ENCODE peak calls at places on chromosomes 6 and 20, in nine cellular contexts. One of them, this sample, is unnamed.

GRCh38 chr6:152151930-152152329 is 344.4 kb downstream of the ESR1 start:
- DNase-seq in NCI-H748 treated with DMSO at 0.1 percent for 48 hours: no peak
- DNase-seq in NCI-H1694 treated with DMSO at 0.1 percent for 48 hours: no peak
- DNase-seq in ELR: no peak
- DNase-seq in upper lobe of left lung: no peak
- DNase-seq in NCI-H1436: no peak
- DNase-seq in SK-N-SH: peak
- DNase-seq in GDM1: no peak
- DNase-seq in stimulated activated CD8-positive, alpha-beta memory T cell treated with anti-CD3 and anti-CD28 coated beads, Interleukin-4, amount 100 ng/mL, for 48 hours: no peak
- DNase-seq in this sample: no peak

GRCh38 chr6:131657630-131658111 is 20.6 kb downstream of the ENPP3 start:
- DNase-seq in NCI-H748 treated with DMSO at 0.1 percent for 48 hours: no peak
- DNase-seq in NCI-H1694 treated with DMSO at 0.1 percent for 48 hours: no peak
- DNase-seq in ELR: peak
- DNase-seq in upper lobe of left lung: no peak
- DNase-seq in NCI-H1436: no peak
- DNase-seq in SK-N-SH: no peak
- DNase-seq in GDM1: no peak
- DNase-seq in stimulated activated CD8-positive, alpha-beta memory T cell treated with anti-CD3 and anti-CD28 coated beads, Interleukin-4, amount 100 ng/mL, for 48 hours: no peak
- DNase-seq in this sample: no peak

GRCh38 chr20:34624628-34625027 is 52.3 kb downstream of the PIGU start:
- DNase-seq in NCI-H748 treated with DMSO at 0.1 percent for 48 hours: peak
- DNase-seq in NCI-H1694 treated with DMSO at 0.1 percent for 48 hours: no peak
- DNase-seq in ELR: no peak
- DNase-seq in upper lobe of left lung: no peak
- DNase-seq in NCI-H1436: no peak
- DNase-seq in SK-N-SH: no peak
- DNase-seq in GDM1: no peak
- DNase-seq in stimulated activated CD8-positive, alpha-beta memory T cell treated with anti-CD3 and anti-CD28 coated beads, Interleukin-4, amount 100 ng/mL, for 48 hours: no peak
- DNase-seq in this sample: peak

GRCh38 chr20:51118216-51118615 is 95.3 kb upstream of the KCNG1 start:
- DNase-seq in NCI-H748 treated with DMSO at 0.1 percent for 48 hours: no peak
- DNase-seq in NCI-H1694 treated with DMSO at 0.1 percent for 48 hours: no peak
- DNase-seq in ELR: no peak
- DNase-seq in upper lobe of left lung: no peak
- DNase-seq in NCI-H1436: no peak
- DNase-seq in SK-N-SH: no peak
- DNase-seq in GDM1: no peak
- DNase-seq in stimulated activated CD8-positive, alpha-beta memory T cell treated with anti-CD3 and anti-CD28 coated beads, Interleukin-4, amount 100 ng/mL, for 48 hours: no peak
- DNase-seq in this sample: no peak

GRCh38 chr6:146297815-146298214 is 245.8 kb upstream of the RAB32 start:
- DNase-seq in NCI-H748 treated with DMSO at 0.1 percent for 48 hours: no peak
- DNase-seq in NCI-H1694 treated with DMSO at 0.1 percent for 48 hours: no peak
- DNase-seq in ELR: peak
- DNase-seq in upper lobe of left lung: no peak
- DNase-seq in NCI-H1436: no peak
- DNase-seq in SK-N-SH: no peak
- DNase-seq in GDM1: no peak
- DNase-seq in stimulated activated CD8-positive, alpha-beta memory T cell treated with anti-CD3 and anti-CD28 coated beads, Interleukin-4, amount 100 ng/mL, for 48 hours: no peak
- DNase-seq in this sample: no peak

GRCh38 chr20:57395111-57395959 is 4.1 kb downstream of the RBM38 start:
- DNase-seq in NCI-H748 treated with DMSO at 0.1 percent for 48 hours: no peak
- DNase-seq in NCI-H1694 treated with DMSO at 0.1 percent for 48 hours: no peak
- DNase-seq in ELR: no peak
- DNase-seq in upper lobe of left lung: no peak
- DNase-seq in NCI-H1436: no peak
- DNase-seq in SK-N-SH: no peak
- DNase-seq in GDM1: no peak
- DNase-seq in stimulated activated CD8-positive, alpha-beta memory T cell treated with anti-CD3 and anti-CD28 coated beads, Interleukin-4, amount 100 ng/mL, for 48 hours: no peak
- DNase-seq in this sample: no peak

GRCh38 chr6:150308812-150309475 is 59.9 kb upstream of the IYD start:
- DNase-seq in NCI-H748 treated with DMSO at 0.1 percent for 48 hours: no peak
- DNase-seq in NCI-H1694 treated with DMSO at 0.1 percent for 48 hours: no peak
- DNase-seq in ELR: no peak
- DNase-seq in upper lobe of left lung: no peak
- DNase-seq in NCI-H1436: no peak
- DNase-seq in SK-N-SH: no peak
- DNase-seq in GDM1: no peak
- DNase-seq in stimulated activated CD8-positive, alpha-beta memory T cell treated with anti-CD3 and anti-CD28 coated beads, Interleukin-4, amount 100 ng/mL, for 48 hours: no peak
- DNase-seq in this sample: no peak

GRCh38 chr6:6395581-6396197 is 75.2 kb upstream of the F13A1 start:
- DNase-seq in NCI-H748 treated with DMSO at 0.1 percent for 48 hours: no peak
- DNase-seq in NCI-H1694 treated with DMSO at 0.1 percent for 48 hours: no peak
- DNase-seq in ELR: no peak
- DNase-seq in upper lobe of left lung: peak
- DNase-seq in NCI-H1436: no peak
- DNase-seq in SK-N-SH: no peak
- DNase-seq in GDM1: no peak
- DNase-seq in stimulated activated CD8-positive, alpha-beta memory T cell treated with anti-CD3 and anti-CD28 coated beads, Interleukin-4, amount 100 ng/mL, for 48 hours: no peak
- DNase-seq in this sample: no peak

GRCh38 chr20:58905236-58905635 is 52.7 kb downstream of the GNAS start:
- DNase-seq in NCI-H748 treated with DMSO at 0.1 percent for 48 hours: no peak
- DNase-seq in NCI-H1694 treated with DMSO at 0.1 percent for 48 hours: no peak
- DNase-seq in ELR: no peak
- DNase-seq in upper lobe of left lung: no peak
- DNase-seq in NCI-H1436: no peak
- DNase-seq in SK-N-SH: no peak
- DNase-seq in GDM1: no peak
- DNase-seq in stimulated activated CD8-positive, alpha-beta memory T cell treated with anti-CD3 and anti-CD28 coated beads, Interleukin-4, amount 100 ng/mL, for 48 hours: no peak
- DNase-seq in this sample: no peak

GRCh38 chr6:129621252-129621651 is 88.7 kb downstream of the ARHGAP18 start:
- DNase-seq in NCI-H748 treated with DMSO at 0.1 percent for 48 hours: no peak
- DNase-seq in NCI-H1694 treated with DMSO at 0.1 percent for 48 hours: no peak
- DNase-seq in ELR: peak
- DNase-seq in upper lobe of left lung: no peak
- DNase-seq in NCI-H1436: no peak
- DNase-seq in SK-N-SH: no peak
- DNase-seq in GDM1: peak
- DNase-seq in stimulated activated CD8-positive, alpha-beta memory T cell treated with anti-CD3 and anti-CD28 coated beads, Interleukin-4, amount 100 ng/mL, for 48 hours: peak
- DNase-seq in this sample: no peak

GRCh38 chr20:63309261-63310071 is 16.5 kb downstream of the COL20A1 start:
- DNase-seq in NCI-H748 treated with DMSO at 0.1 percent for 48 hours: peak
- DNase-seq in NCI-H1694 treated with DMSO at 0.1 percent for 48 hours: no peak
- DNase-seq in ELR: peak
- DNase-seq in upper lobe of left lung: no peak
- DNase-seq in NCI-H1436: peak
- DNase-seq in SK-N-SH: peak
- DNase-seq in GDM1: no peak
- DNase-seq in stimulated activated CD8-positive, alpha-beta memory T cell treated with anti-CD3 and anti-CD28 coated beads, Interleukin-4, amount 100 ng/mL, for 48 hours: peak
- DNase-seq in this sample: peak

GRCh38 chr6:32223258-32224235 is at the start of gene NOTCH4:
- DNase-seq in NCI-H748 treated with DMSO at 0.1 percent for 48 hours: no peak
- DNase-seq in NCI-H1694 treated with DMSO at 0.1 percent for 48 hours: no peak
- DNase-seq in ELR: peak
- DNase-seq in upper lobe of left lung: peak
- DNase-seq in NCI-H1436: no peak
- DNase-seq in SK-N-SH: no peak
- DNase-seq in GDM1: no peak
- DNase-seq in stimulated activated CD8-positive, alpha-beta memory T cell treated with anti-CD3 and anti-CD28 coated beads, Interleukin-4, amount 100 ng/mL, for 48 hours: no peak
- DNase-seq in this sample: no peak

GRCh38 chr20:48864738-48865318 is 37.0 kb upstream of the PREX1 start:
- DNase-seq in NCI-H748 treated with DMSO at 0.1 percent for 48 hours: no peak
- DNase-seq in NCI-H1694 treated with DMSO at 0.1 percent for 48 hours: no peak
- DNase-seq in ELR: no peak
- DNase-seq in upper lobe of left lung: no peak
- DNase-seq in NCI-H1436: no peak
- DNase-seq in SK-N-SH: no peak
- DNase-seq in GDM1: no peak
- DNase-seq in stimulated activated CD8-positive, alpha-beta memory T cell treated with anti-CD3 and anti-CD28 coated beads, Interleukin-4, amount 100 ng/mL, for 48 hours: no peak
- DNase-seq in this sample: no peak

GRCh38 chr20:38601216-38602184 is at the start of gene ARHGAP40:
- DNase-seq in NCI-H748 treated with DMSO at 0.1 percent for 48 hours: no peak
- DNase-seq in NCI-H1694 treated with DMSO at 0.1 percent for 48 hours: no peak
- DNase-seq in ELR: peak
- DNase-seq in upper lobe of left lung: peak
- DNase-seq in NCI-H1436: no peak
- DNase-seq in SK-N-SH: peak
- DNase-seq in GDM1: no peak
- DNase-seq in stimulated activated CD8-positive, alpha-beta memory T cell treated with anti-CD3 and anti-CD28 coated beads, Interleukin-4, amount 100 ng/mL, for 48 hours: peak
- DNase-seq in this sample: no peak

GRCh38 chr6:82589509-82590206 is 226.0 kb downstream of the TPBG start:
- DNase-seq in NCI-H748 treated with DMSO at 0.1 percent for 48 hours: peak
- DNase-seq in NCI-H1694 treated with DMSO at 0.1 percent for 48 hours: no peak
- DNase-seq in ELR: peak
- DNase-seq in upper lobe of left lung: no peak
- DNase-seq in NCI-H1436: peak
- DNase-seq in SK-N-SH: peak
- DNase-seq in GDM1: no peak
- DNase-seq in stimulated activated CD8-positive, alpha-beta memory T cell treated with anti-CD3 and anti-CD28 coated beads, Interleukin-4, amount 100 ng/mL, for 48 hours: no peak
- DNase-seq in this sample: peak

GRCh38 chr6:89582669-89583325 is 55.8 kb downstream of the LYRM2 start:
- DNase-seq in NCI-H748 treated with DMSO at 0.1 percent for 48 hours: no peak
- DNase-seq in NCI-H1694 treated with DMSO at 0.1 percent for 48 hours: no peak
- DNase-seq in ELR: no peak
- DNase-seq in upper lobe of left lung: no peak
- DNase-seq in NCI-H1436: peak
- DNase-seq in SK-N-SH: no peak
- DNase-seq in GDM1: no peak
- DNase-seq in stimulated activated CD8-positive, alpha-beta memory T cell treated with anti-CD3 and anti-CD28 coated beads, Interleukin-4, amount 100 ng/mL, for 48 hours: no peak
- DNase-seq in this sample: no peak

GRCh38 chr6:142543576-142543975 is 241.8 kb downstream of the ADGRG6 start:
- DNase-seq in NCI-H748 treated with DMSO at 0.1 percent for 48 hours: no peak
- DNase-seq in NCI-H1694 treated with DMSO at 0.1 percent for 48 hours: no peak
- DNase-seq in ELR: no peak
- DNase-seq in upper lobe of left lung: no peak
- DNase-seq in NCI-H1436: no peak
- DNase-seq in SK-N-SH: no peak
- DNase-seq in GDM1: no peak
- DNase-seq in stimulated activated CD8-positive, alpha-beta memory T cell treated with anti-CD3 and anti-CD28 coated beads, Interleukin-4, amount 100 ng/mL, for 48 hours: no peak
- DNase-seq in this sample: no peak

GRCh38 chr6:93849857-93850256 is 430.5 kb upstream of the EPHA7 start:
- DNase-seq in NCI-H748 treated with DMSO at 0.1 percent for 48 hours: no peak
- DNase-seq in NCI-H1694 treated with DMSO at 0.1 percent for 48 hours: no peak
- DNase-seq in ELR: no peak
- DNase-seq in upper lobe of left lung: no peak
- DNase-seq in NCI-H1436: no peak
- DNase-seq in SK-N-SH: no peak
- DNase-seq in GDM1: no peak
- DNase-seq in stimulated activated CD8-positive, alpha-beta memory T cell treated with anti-CD3 and anti-CD28 coated beads, Interleukin-4, amount 100 ng/mL, for 48 hours: no peak
- DNase-seq in this sample: no peak

GRCh38 chr6:169370054-169370453 is 116.4 kb upstream of the THBS2 start:
- DNase-seq in NCI-H748 treated with DMSO at 0.1 percent for 48 hours: no peak
- DNase-seq in NCI-H1694 treated with DMSO at 0.1 percent for 48 hours: no peak
- DNase-seq in ELR: peak
- DNase-seq in upper lobe of left lung: no peak
- DNase-seq in NCI-H1436: no peak
- DNase-seq in SK-N-SH: no peak
- DNase-seq in GDM1: no peak
- DNase-seq in stimulated activated CD8-positive, alpha-beta memory T cell treated with anti-CD3 and anti-CD28 coated beads, Interleukin-4, amount 100 ng/mL, for 48 hours: no peak
- DNase-seq in this sample: no peak

GRCh38 chr6:169252805-169253189 is 849 bp downstream of the THBS2 start:
- DNase-seq in NCI-H748 treated with DMSO at 0.1 percent for 48 hours: no peak
- DNase-seq in NCI-H1694 treated with DMSO at 0.1 percent for 48 hours: no peak
- DNase-seq in ELR: peak
- DNase-seq in upper lobe of left lung: peak
- DNase-seq in NCI-H1436: peak
- DNase-seq in SK-N-SH: no peak
- DNase-seq in GDM1: no peak
- DNase-seq in stimulated activated CD8-positive, alpha-beta memory T cell treated with anti-CD3 and anti-CD28 coated beads, Interleukin-4, amount 100 ng/mL, for 48 hours: no peak
- DNase-seq in this sample: no peak

GRCh38 chr6:28002181-28002580 is 45.1 kb downstream of the OR2B6 start:
- DNase-seq in NCI-H748 treated with DMSO at 0.1 percent for 48 hours: no peak
- DNase-seq in NCI-H1694 treated with DMSO at 0.1 percent for 48 hours: no peak
- DNase-seq in ELR: no peak
- DNase-seq in upper lobe of left lung: no peak
- DNase-seq in NCI-H1436: no peak
- DNase-seq in SK-N-SH: no peak
- DNase-seq in GDM1: no peak
- DNase-seq in stimulated activated CD8-positive, alpha-beta memory T cell treated with anti-CD3 and anti-CD28 coated beads, Interleukin-4, amount 100 ng/mL, for 48 hours: no peak
- DNase-seq in this sample: no peak

GRCh38 chr6:166344240-166344639 is 1.9 kb upstream of the SFT2D1 start:
- DNase-seq in NCI-H748 treated with DMSO at 0.1 percent for 48 hours: no peak
- DNase-seq in NCI-H1694 treated with DMSO at 0.1 percent for 48 hours: no peak
- DNase-seq in ELR: no peak
- DNase-seq in upper lobe of left lung: no peak
- DNase-seq in NCI-H1436: no peak
- DNase-seq in SK-N-SH: no peak
- DNase-seq in GDM1: no peak
- DNase-seq in stimulated activated CD8-positive, alpha-beta memory T cell treated with anti-CD3 and anti-CD28 coated beads, Interleukin-4, amount 100 ng/mL, for 48 hours: no peak
- DNase-seq in this sample: no peak

GRCh38 chr20:52025938-52026337 is 165.6 kb downstream of the ZFP64 start:
- DNase-seq in NCI-H748 treated with DMSO at 0.1 percent for 48 hours: no peak
- DNase-seq in NCI-H1694 treated with DMSO at 0.1 percent for 48 hours: no peak
- DNase-seq in ELR: no peak
- DNase-seq in upper lobe of left lung: no peak
- DNase-seq in NCI-H1436: no peak
- DNase-seq in SK-N-SH: no peak
- DNase-seq in GDM1: no peak
- DNase-seq in stimulated activated CD8-positive, alpha-beta memory T cell treated with anti-CD3 and anti-CD28 coated beads, Interleukin-4, amount 100 ng/mL, for 48 hours: no peak
- DNase-seq in this sample: no peak